ENCODE peak calls at places on chromosomes 3 and 15, in ten cellular contexts. Q is dorsolateral prefrontal cortex; Z is IMR-90; B is neural progenitor cell; J is GM23338; I is cardiac muscle cell; D is CD8-positive, alpha-beta memory T cell; P is lower lobe of right lung; H is naive thymus-derived CD4-positive, alpha-beta T cell; C is right lobe of liver. V is an unnamed sample.
A peak's percentile ranks its signal among the peaks of the same experiment; 100 is the strongest.

GRCh38 chr3:69248394-69248793 is 126.0 kb upstream of the LMOD3 start:
- DNase-seq in D (no peak), P (no peak), J (no peak), Z (no peak), Q (no peak), I (no peak), B (no peak), H (no peak), C (no peak), V (no peak)

GRCh38 chr15:45441686-45442085 is 63.3 kb upstream of the GATM start:
- DNase-seq in I (no peak), H (no peak), B (no peak), P (peak; percentile 56), Z (no peak), C (no peak), J (no peak), D (no peak), Q (no peak), V (peak; percentile 14)

GRCh38 chr3:38139652-38140051 is 1.2 kb downstream of the MYD88 start:
- DNase-seq in C (peak; percentile 48), D (no peak), P (peak; percentile 39), J (no peak), B (no peak), Q (no peak), H (no peak), Z (no peak), I (no peak), V (no peak)

GRCh38 chr3:167920747-167921146 is 175.0 kb downstream of the GOLIM4 start:
- DNase-seq in P (no peak), Z (no peak), H (no peak), Q (no peak), J (no peak), C (no peak), I (no peak), D (no peak), B (no peak), V (no peak)

GRCh38 chr3:33331414-33331813 is 54.2 kb downstream of the FBXL2 start:
- DNase-seq in B (no peak), D (no peak), H (no peak), C (no peak), J (no peak), I (peak; percentile 33), Z (peak; percentile 46), Q (no peak), P (no peak), V (no peak)

GRCh38 chr15:52427804-52428203 is 100.9 kb downstream of the MYO5A start:
- DNase-seq in Z (peak; percentile 86), P (no peak), B (peak; percentile 53), Q (no peak), D (no peak), C (no peak), J (no peak), I (peak; percentile 87), H (no peak), V (no peak)

GRCh38 chr3:69082805-69083204 is 1.9 kb upstream of the ARL6IP5 start:
- DNase-seq in C (no peak), P (no peak), I (peak; percentile 76), B (no peak), Q (no peak), D (peak; percentile 71), H (peak; percentile 31), J (no peak), Z (peak; percentile 83), V (no peak)

GRCh38 chr3:61521229-61521628 is 40.1 kb upstream of the PTPRG start:
- DNase-seq in C (no peak), I (no peak), H (no peak), P (no peak), B (no peak), J (peak; percentile 33), Q (no peak), D (no peak), Z (no peak), V (no peak)

GRCh38 chr15:77907824-77908751 is 169.4 kb downstream of the TBC1D2B start:
- DNase-seq in J (peak; percentile 91), I (peak; percentile 71), C (peak; percentile 71), Q (no peak), Z (peak; percentile 18), B (peak; percentile 45), P (no peak), D (no peak), H (peak; percentile 12), V (peak; percentile 79)

GRCh38 chr15:68644088-68644904 is 65.5 kb downstream of the CORO2B start:
- DNase-seq in P (no peak), I (peak; percentile 82), B (no peak), H (no peak), Z (peak; percentile 90), C (no peak), D (no peak), J (no peak), Q (peak; percentile 35), V (no peak)

GRCh38 chr3:99850608-99851007 is 32.9 kb downstream of the CMSS1 start:
- DNase-seq in J (no peak), H (no peak), B (no peak), C (no peak), P (no peak), I (no peak), Q (no peak), Z (no peak), D (no peak), V (no peak)

GRCh38 chr3:46946416-46946815 is 30.1 kb downstream of the CCDC12 start:
- DNase-seq in H (no peak), J (no peak), D (peak; percentile 35), I (no peak), Q (no peak), P (peak; percentile 48), C (peak; percentile 54), B (no peak), Z (no peak), V (peak; percentile 74)

GRCh38 chr3:32459474-32459873 is 43.2 kb downstream of the CMTM6 start:
- DNase-seq in C (no peak), Z (no peak), I (no peak), J (no peak), D (no peak), Q (no peak), P (no peak), H (peak; percentile 16), B (no peak), V (peak; percentile 79)

GRCh38 chr15:38941399-38941953 is 376.9 kb upstream of the RASGRP1 start:
- DNase-seq in D (no peak), P (no peak), J (no peak), C (no peak), Z (peak; percentile 46), B (peak; percentile 29), Q (no peak), I (peak; percentile 11), H (no peak), V (no peak)

GRCh38 chr15:69120732-69121131 is 39.7 kb upstream of the GLCE start:
- DNase-seq in H (no peak), B (no peak), Z (no peak), C (no peak), D (no peak), P (no peak), Q (no peak), J (no peak), I (no peak), V (no peak)

GRCh38 chr3:141122455-141123030 is 71.4 kb downstream of the SPSB4 start:
- DNase-seq in B (peak; percentile 33), C (no peak), H (no peak), P (no peak), J (no peak), D (no peak), Z (no peak), I (no peak), Q (no peak), V (no peak)

GRCh38 chr3:115804722-115805121 is 181.4 kb downstream of the GAP43 start:
- DNase-seq in Q (no peak), D (no peak), Z (peak; percentile 93), J (no peak), I (peak; percentile 85), H (no peak), B (no peak), C (no peak), P (no peak), V (no peak)

GRCh38 chr3:50444782-50445181 is 58.7 kb downstream of the CACNA2D2 start:
- DNase-seq in I (no peak), J (no peak), Z (no peak), C (no peak), P (no peak), D (no peak), B (no peak), Q (no peak), H (no peak), V (no peak)
- H3K27ac ChIP-seq in I (no peak overlapping the region), J (no peak overlapping the region), Z (no peak overlapping the region), C (no peak overlapping the region), P (peak overlapping the region; percentile 85), D (no peak overlapping the region), B (no peak overlapping the region), Q (no peak overlapping the region), H (no peak overlapping the region), V (no peak overlapping the region)

DNA sequence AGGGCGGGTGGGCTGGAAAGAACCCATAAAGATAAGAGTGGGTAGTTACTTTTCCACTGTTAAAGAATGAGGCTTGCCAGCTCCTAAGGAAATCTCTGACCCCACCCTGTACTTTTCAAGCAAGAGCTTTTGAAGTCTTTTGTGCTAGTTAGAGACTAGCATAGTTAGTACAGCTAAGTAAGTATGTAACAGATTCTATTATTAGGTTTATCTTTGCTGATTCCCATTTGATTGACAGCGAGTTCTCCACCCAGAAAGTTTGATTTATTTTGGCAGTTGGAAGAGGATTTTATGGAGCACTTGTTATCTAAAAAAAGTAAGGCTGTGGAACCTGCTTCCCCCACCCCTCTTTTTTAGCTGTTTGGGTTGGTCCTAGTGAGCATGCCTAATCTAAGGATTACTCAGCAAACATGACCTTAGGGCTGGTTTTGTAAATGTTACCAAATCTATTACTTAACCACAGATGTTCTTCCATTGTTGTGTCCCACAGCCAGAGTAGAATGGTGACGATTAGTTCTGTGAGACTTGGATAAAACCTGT is 57.6 kb downstream of the FNDC3B start:
- DNase-seq in D (no peak), J (peak; percentile 42), H (no peak), P (no peak), B (peak; percentile 32), C (no peak), Q (no peak), I (peak; percentile 82), Z (peak; percentile 75), V (no peak)
- H3K27ac ChIP-seq in D (no peak overlapping the region), J (no peak overlapping the region), H (no peak overlapping the region), P (peak overlapping the region; percentile 34), B (no peak overlapping the region), C (peak overlapping the region; percentile 90), Q (no peak overlapping the region), I (peak overlapping the region; percentile 75), Z (no peak overlapping the region), V (no peak overlapping the region)

DNA sequence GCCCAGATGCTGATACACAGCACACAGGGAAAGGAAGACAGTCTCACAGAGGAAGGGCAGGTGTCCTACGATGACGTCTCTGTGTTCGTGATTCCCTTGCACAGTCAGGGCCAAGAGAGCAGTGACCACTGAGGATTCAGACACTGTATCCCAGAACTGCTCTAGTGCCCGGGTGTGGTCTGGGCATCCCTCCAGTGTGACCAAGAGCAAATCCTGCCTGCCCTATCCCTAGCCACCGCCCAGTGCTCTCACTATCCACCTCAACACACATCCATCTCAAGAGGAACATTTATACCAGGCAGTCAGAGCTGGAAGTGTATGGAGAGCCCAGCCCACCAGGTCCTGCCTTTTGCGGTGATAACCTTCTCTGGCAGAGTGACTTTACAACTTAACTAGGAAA is 4.1 kb downstream of the PPM1M start:
- DNase-seq in C (no peak), P (no peak), Q (no peak), H (no peak), I (no peak), B (no peak), Z (no peak), J (no peak), D (peak; percentile 41), V (peak; percentile 57)
- H3K27ac ChIP-seq in C (no peak overlapping the region), P (no peak overlapping the region), Q (no peak overlapping the region), H (peak overlapping the region; percentile 87), I (no peak overlapping the region), B (no peak overlapping the region), Z (no peak overlapping the region), J (no peak overlapping the region), D (no peak overlapping the region), V (peak overlapping the region; percentile 87)

GRCh38 chr15:101060576-101061551 is 141.7 kb downstream of the LRRK1 start:
- DNase-seq in J (no peak), B (no peak), Z (no peak), C (peak; percentile 39), H (no peak), Q (no peak), I (no peak), P (no peak), D (no peak), V (peak; percentile 62)
- H3K27ac ChIP-seq in J (no peak overlapping the region), B (no peak overlapping the region), Z (no peak overlapping the region), C (no peak overlapping the region), H (no peak overlapping the region), Q (no peak overlapping the region), I (no peak overlapping the region), P (no peak overlapping the region), D (no peak overlapping the region), V (no peak overlapping the region)

V was measured in spleen.